ENCODE peak calls at places on chromosomes 13 and 19, in four cellular contexts. B, V, M and R are unnamed samples.

GRCh38 chr13:49444517-49445395 is 682 bp downstream of the SETDB2 start:
- DNase-seq in B (no peak), V (peak; percentile 16), M (peak; percentile 68), R (no peak)

GRCh38 chr19:52221831-52222375 is 32.1 kb downstream of the PPP2R1A start:
- DNase-seq in B (no peak), V (no peak), M (peak; percentile 3), R (no peak)

GRCh38 chr13:51770681-51771417 is 33.1 kb downstream of the DHRS12 start:
- DNase-seq in B (no peak), V (no peak), M (no peak), R (no peak)

GRCh38 chr13:110298221-110298565 is 8.8 kb downstream of the COL4A1 start:
- DNase-seq in B (no peak), V (no peak), M (no peak), R (no peak)

GRCh38 chr19:3270908-3271307 is 46.4 kb downstream of the CELF5 start:
- DNase-seq in B (peak; percentile 70), V (peak; percentile 61), M (no peak), R (peak; percentile 83)

GRCh38 chr19:46824887-46825730 is 25.5 kb downstream of the AP2S1 start:
- DNase-seq in B (no peak), V (no peak), M (no peak), R (no peak)

GRCh38 chr13:26024558-26024957 is 27.3 kb downstream of the SHISA2 start:
- DNase-seq in B (no peak), V (no peak), M (peak; percentile 59), R (no peak)

GRCh38 chr19:1090731-1091543 is 4.2 kb downstream of the POLR2E start:
- DNase-seq in B (no peak), V (peak; percentile 73), M (no peak), R (no peak)

GRCh38 chr13:32125221-32125621 is 93.6 kb downstream of the FRY start:
- DNase-seq in B (no peak), V (no peak), M (no peak), R (no peak)

GRCh38 chr19:6273701-6274601 is 5.8 kb downstream of the MLLT1 start:
- DNase-seq in B (no peak), V (no peak), M (peak; percentile 87), R (peak; percentile 70)

GRCh38 chr19:28443361-28443760 is 769.6 kb downstream of the UQCRFS1 start:
- DNase-seq in B (no peak), V (no peak), M (peak; percentile 11), R (no peak)

GRCh38 chr19:3983936-3984583 is 1.2 kb downstream of the EEF2 start:
- DNase-seq in B (no peak), V (peak; percentile 27), M (peak; percentile 23), R (no peak)

GRCh38 chr13:88097541-88097940 is 426.4 kb downstream of the SLITRK5 start:
- DNase-seq in B (no peak), V (no peak), M (no peak), R (no peak)

GRCh38 chr19:1942078-1942933 is 1.3 kb downstream of the CSNK1G2 start:
- DNase-seq in B (peak; percentile 1), V (peak; percentile 75), M (peak; percentile 54), R (no peak)

GRCh38 chr19:6644796-6645195 is 25.2 kb downstream of the TNFSF14 start:
- DNase-seq in B (no peak), V (no peak), M (no peak), R (no peak)

GRCh38 chr19:19067276-19068072 is 3.7 kb downstream of the SLC25A42 start:
- DNase-seq in B (peak; percentile 41), V (no peak), M (no peak), R (no peak)

GRCh38 chr19:2329528-2329927 is 1.0 kb downstream of the SPPL2B start:
- DNase-seq in B (no peak), V (no peak), M (no peak), R (no peak)

GRCh38 chr13:100301418-100301817 is 212.5 kb downstream of the PCCA start:
- DNase-seq in B (peak; percentile 78), V (no peak), M (no peak), R (no peak)

GRCh38 chr19:47209323-47210179 is 21.4 kb downstream of the BBC3 start:
- DNase-seq in B (no peak), V (no peak), M (no peak), R (no peak)

GRCh38 chr13:23849670-23850069 is 39.5 kb downstream of the MIPEP start:
- DNase-seq in B (no peak), V (no peak), M (no peak), R (no peak)

GRCh38 chr13:40026741-40027140 is 371.3 kb downstream of the COG6 start:
- DNase-seq in B (no peak), V (peak; percentile 55), M (no peak), R (no peak)

GRCh38 chr13:51848674-51849073 is 3.7 kb upstream of the TMEM272 start:
- DNase-seq in B (no peak), V (no peak), M (peak; percentile 29), R (no peak)

GRCh38 chr13:26323127-26323526 is 69.2 kb downstream of the CDK8 start:
- DNase-seq in B (no peak), V (no peak), M (no peak), R (no peak)